ENCODE peak calls at places on chromosome 21, in five cellular contexts. One of them, this sample, is unnamed.

GRCh38 chr21:41043008-41043407 is 125.0 kb upstream of the BACE2 start:
- DNase-seq in mesendoderm: peak; percentile 23
- DNase-seq in AG04450: no peak
- DNase-seq in colonic mucosa: no peak
- DNase-seq in fibroblast of the aortic adventitia: no peak
- DNase-seq in this sample: no peak

GRCh38 chr21:17903929-17904639 is 84.9 kb upstream of the C21orf91 start:
- DNase-seq in mesendoderm: no peak
- DNase-seq in AG04450: no peak
- DNase-seq in colonic mucosa: no peak
- DNase-seq in fibroblast of the aortic adventitia: peak; percentile 37
- DNase-seq in this sample: no peak

GRCh38 chr21:29326914-29327554 is 28.3 kb downstream of the BACH1 start:
- DNase-seq in mesendoderm: no peak
- DNase-seq in AG04450: no peak
- DNase-seq in colonic mucosa: no peak
- DNase-seq in fibroblast of the aortic adventitia: no peak
- DNase-seq in this sample: no peak

GRCh38 chr21:18477059-18477458 is 73.5 kb upstream of the TMPRSS15 start:
- DNase-seq in mesendoderm: no peak
- DNase-seq in AG04450: no peak
- DNase-seq in colonic mucosa: no peak
- DNase-seq in fibroblast of the aortic adventitia: no peak
- DNase-seq in this sample: no peak

GRCh38 chr21:41973861-41974751 is 20.3 kb upstream of the C2CD2 start:
- DNase-seq in mesendoderm: peak; percentile 85
- DNase-seq in AG04450: no peak
- DNase-seq in colonic mucosa: peak; percentile 26
- DNase-seq in fibroblast of the aortic adventitia: no peak
- DNase-seq in this sample: no peak

GRCh38 chr21:17590443-17590842 is 22.3 kb downstream of the BTG3 start:
- DNase-seq in mesendoderm: no peak
- DNase-seq in AG04450: no peak
- DNase-seq in colonic mucosa: no peak
- DNase-seq in fibroblast of the aortic adventitia: peak; percentile 78
- DNase-seq in this sample: no peak

GRCh38 chr21:25582164-25582563 is 25.1 kb downstream of the MRPL39 start:
- DNase-seq in mesendoderm: no peak
- DNase-seq in AG04450: no peak
- DNase-seq in colonic mucosa: no peak
- DNase-seq in fibroblast of the aortic adventitia: no peak
- DNase-seq in this sample: no peak

GRCh38 chr21:39048574-39048973 is 134.7 kb downstream of the PSMG1 start:
- DNase-seq in mesendoderm: no peak
- DNase-seq in AG04450: no peak
- DNase-seq in colonic mucosa: no peak
- DNase-seq in fibroblast of the aortic adventitia: peak; percentile 58
- DNase-seq in this sample: no peak

GRCh38 chr21:38839683-38840286 is 34.1 kb downstream of the ETS2 start:
- DNase-seq in mesendoderm: no peak
- DNase-seq in AG04450: peak; percentile 72
- DNase-seq in colonic mucosa: peak; percentile 12
- DNase-seq in fibroblast of the aortic adventitia: peak; percentile 91
- DNase-seq in this sample: peak; percentile 36

GRCh38 chr21:32261929-32262328 is 16.9 kb downstream of the MIS18A start:
- DNase-seq in mesendoderm: no peak
- DNase-seq in AG04450: no peak
- DNase-seq in colonic mucosa: no peak
- DNase-seq in fibroblast of the aortic adventitia: no peak
- DNase-seq in this sample: no peak
- H3K4me3 ChIP-seq in mesendoderm: no peak overlapping the region
- H3K4me3 ChIP-seq in AG04450: no peak overlapping the region
- H3K4me3 ChIP-seq in colonic mucosa: no peak overlapping the region
- H3K4me3 ChIP-seq in fibroblast of the aortic adventitia: no peak overlapping the region
- H3K4me3 ChIP-seq in this sample: no peak overlapping the region

GRCh38 chr21:26837539-26837938 is 7.7 kb downstream of the ADAMTS1 start:
- DNase-seq in mesendoderm: peak; percentile 43
- DNase-seq in AG04450: no peak
- DNase-seq in colonic mucosa: no peak
- DNase-seq in fibroblast of the aortic adventitia: peak; percentile 11
- DNase-seq in this sample: no peak
- H3K4me3 ChIP-seq in mesendoderm: no peak overlapping the region
- H3K4me3 ChIP-seq in AG04450: no peak overlapping the region
- H3K4me3 ChIP-seq in colonic mucosa: no peak overlapping the region
- H3K4me3 ChIP-seq in fibroblast of the aortic adventitia: peak overlapping the region; percentile 36
- H3K4me3 ChIP-seq in this sample: no peak overlapping the region

GRCh38 chr21:45892156-45892919 is 89.2 kb upstream of the COL6A1 start:
- DNase-seq in mesendoderm: no peak
- DNase-seq in AG04450: no peak
- DNase-seq in colonic mucosa: peak; percentile 31
- DNase-seq in fibroblast of the aortic adventitia: no peak
- DNase-seq in this sample: no peak
- H3K4me3 ChIP-seq in mesendoderm: no peak overlapping the region
- H3K4me3 ChIP-seq in AG04450: no peak overlapping the region
- H3K4me3 ChIP-seq in colonic mucosa: no peak overlapping the region
- H3K4me3 ChIP-seq in fibroblast of the aortic adventitia: no peak overlapping the region
- H3K4me3 ChIP-seq in this sample: no peak overlapping the region

GRCh38 chr21:33236799-33237198 is 7.1 kb downstream of the IFNAR2 start:
- DNase-seq in mesendoderm: no peak
- DNase-seq in AG04450: no peak
- DNase-seq in colonic mucosa: no peak
- DNase-seq in fibroblast of the aortic adventitia: peak; percentile 11
- DNase-seq in this sample: no peak
- H3K4me3 ChIP-seq in mesendoderm: no peak overlapping the region
- H3K4me3 ChIP-seq in AG04450: no peak overlapping the region
- H3K4me3 ChIP-seq in colonic mucosa: no peak overlapping the region
- H3K4me3 ChIP-seq in fibroblast of the aortic adventitia: no peak overlapping the region
- H3K4me3 ChIP-seq in this sample: no peak overlapping the region

GRCh38 chr21:43812957-43813730 is 23.8 kb downstream of the RRP1 start:
- DNase-seq in mesendoderm: no peak
- DNase-seq in AG04450: no peak
- DNase-seq in colonic mucosa: no peak
- DNase-seq in fibroblast of the aortic adventitia: no peak
- DNase-seq in this sample: no peak

GRCh38 chr21:43810505-43811261 is 21.3 kb downstream of the RRP1 start:
- DNase-seq in mesendoderm: peak; percentile 82
- DNase-seq in AG04450: no peak
- DNase-seq in colonic mucosa: peak; percentile 96
- DNase-seq in fibroblast of the aortic adventitia: peak; percentile 62
- DNase-seq in this sample: peak; percentile 21

GRCh38 chr21:43809853-43810504 is 20.6 kb downstream of the RRP1 start:
- DNase-seq in mesendoderm: no peak
- DNase-seq in AG04450: no peak
- DNase-seq in colonic mucosa: no peak
- DNase-seq in fibroblast of the aortic adventitia: no peak
- DNase-seq in this sample: no peak

GRCh38 chr21:43812139-43812821 is 22.9 kb downstream of the RRP1 start:
- DNase-seq in mesendoderm: no peak
- DNase-seq in AG04450: no peak
- DNase-seq in colonic mucosa: no peak
- DNase-seq in fibroblast of the aortic adventitia: peak; percentile 7
- DNase-seq in this sample: no peak

GRCh38 chr21:43811262-43812105 is 22.1 kb downstream of the RRP1 start:
- DNase-seq in mesendoderm: no peak
- DNase-seq in AG04450: no peak
- DNase-seq in colonic mucosa: no peak
- DNase-seq in fibroblast of the aortic adventitia: no peak
- DNase-seq in this sample: no peak
- H3K4me3 ChIP-seq in mesendoderm: no peak overlapping the region
- H3K4me3 ChIP-seq in AG04450: no peak overlapping the region
- H3K4me3 ChIP-seq in colonic mucosa: peak overlapping the region; percentile 15
- H3K4me3 ChIP-seq in fibroblast of the aortic adventitia: no peak overlapping the region
- H3K4me3 ChIP-seq in this sample: no peak overlapping the region

GRCh38 chr21:34846601-34847112 is 177.9 kb downstream of the CLIC6 start:
- DNase-seq in mesendoderm: peak; percentile 67
- DNase-seq in AG04450: peak; percentile 61
- DNase-seq in colonic mucosa: peak; percentile 50
- DNase-seq in fibroblast of the aortic adventitia: peak; percentile 49
- DNase-seq in this sample: peak; percentile 71

GRCh38 chr21:34846214-34846575 is 177.4 kb downstream of the CLIC6 start:
- DNase-seq in mesendoderm: no peak
- DNase-seq in AG04450: no peak
- DNase-seq in colonic mucosa: no peak
- DNase-seq in fibroblast of the aortic adventitia: no peak
- DNase-seq in this sample: no peak

GRCh38 chr21:34844924-34845238 is 176.1 kb downstream of the CLIC6 start:
- DNase-seq in mesendoderm: no peak
- DNase-seq in AG04450: no peak
- DNase-seq in colonic mucosa: no peak
- DNase-seq in fibroblast of the aortic adventitia: no peak
- DNase-seq in this sample: no peak

GRCh38 chr21:34844033-34844923 is 175.5 kb downstream of the CLIC6 start:
- DNase-seq in mesendoderm: no peak
- DNase-seq in AG04450: no peak
- DNase-seq in colonic mucosa: no peak
- DNase-seq in fibroblast of the aortic adventitia: peak; percentile 33
- DNase-seq in this sample: no peak

DNA sequence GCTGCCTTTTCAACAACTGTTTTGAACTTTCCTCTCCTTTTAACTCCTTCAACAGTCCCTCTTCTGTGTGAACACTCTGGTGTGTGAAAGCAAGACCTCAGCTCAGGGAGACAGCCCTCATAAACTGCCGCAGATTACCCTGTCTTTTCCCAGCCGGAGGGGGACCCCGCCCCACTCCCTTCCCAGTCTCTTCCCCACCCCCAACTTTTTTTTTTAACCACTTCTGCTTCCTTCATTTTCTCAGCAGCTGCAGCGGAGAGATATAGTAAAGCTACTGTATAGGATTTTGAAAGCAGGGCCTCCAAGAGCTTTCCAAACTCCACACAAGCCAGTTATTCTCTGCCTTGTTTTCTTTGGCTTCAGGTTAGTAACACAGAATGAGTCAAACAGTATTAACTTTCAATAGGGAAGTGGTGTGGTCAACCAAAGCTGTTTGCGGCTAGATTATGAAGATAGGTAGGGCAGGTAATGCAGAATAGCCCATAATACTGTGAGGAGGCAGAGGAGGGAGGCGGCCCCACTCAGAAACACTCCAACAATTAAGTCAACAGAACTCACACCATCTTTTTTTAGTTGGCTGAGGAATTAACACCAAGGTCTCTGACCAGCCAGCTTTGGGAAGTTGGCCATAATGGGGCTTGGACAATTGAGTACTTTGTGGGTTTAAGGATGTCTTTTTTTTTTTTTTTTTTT is 176.9 kb downstream of the CLIC6 start:
- DNase-seq in mesendoderm: no peak
- DNase-seq in AG04450: peak; percentile 51
- DNase-seq in colonic mucosa: peak; percentile 65
- DNase-seq in fibroblast of the aortic adventitia: peak; percentile 87
- DNase-seq in this sample: no peak
- H3K4me3 ChIP-seq in mesendoderm: no peak overlapping the region
- H3K4me3 ChIP-seq in AG04450: no peak overlapping the region
- H3K4me3 ChIP-seq in colonic mucosa: no peak overlapping the region
- H3K4me3 ChIP-seq in fibroblast of the aortic adventitia: no peak overlapping the region
- H3K4me3 ChIP-seq in this sample: no peak overlapping the region

GRCh38 chr21:35359076-35359475 is 310.0 kb upstream of the RUNX1 start:
- DNase-seq in mesendoderm: no peak
- DNase-seq in AG04450: no peak
- DNase-seq in colonic mucosa: no peak
- DNase-seq in fibroblast of the aortic adventitia: no peak
- DNase-seq in this sample: no peak

GRCh38 chr21:35358008-35358407 is 308.9 kb upstream of the RUNX1 start:
- DNase-seq in mesendoderm: no peak
- DNase-seq in AG04450: no peak
- DNase-seq in colonic mucosa: no peak
- DNase-seq in fibroblast of the aortic adventitia: no peak
- DNase-seq in this sample: no peak

GRCh38 chr21:35354078-35354477 is 305.0 kb upstream of the RUNX1 start:
- DNase-seq in mesendoderm: no peak
- DNase-seq in AG04450: no peak
- DNase-seq in colonic mucosa: no peak
- DNase-seq in fibroblast of the aortic adventitia: no peak
- DNase-seq in this sample: no peak

GRCh38 chr21:35360870-35361570 is 311.9 kb upstream of the RUNX1 start:
- DNase-seq in mesendoderm: no peak
- DNase-seq in AG04450: no peak
- DNase-seq in colonic mucosa: no peak
- DNase-seq in fibroblast of the aortic adventitia: no peak
- DNase-seq in this sample: no peak

GRCh38 chr21:35357041-35357780 is 308.1 kb upstream of the RUNX1 start:
- DNase-seq in mesendoderm: no peak
- DNase-seq in AG04450: no peak
- DNase-seq in colonic mucosa: no peak
- DNase-seq in fibroblast of the aortic adventitia: no peak
- DNase-seq in this sample: no peak
- H3K4me3 ChIP-seq in mesendoderm: no peak overlapping the region
- H3K4me3 ChIP-seq in AG04450: no peak overlapping the region
- H3K4me3 ChIP-seq in colonic mucosa: no peak overlapping the region
- H3K4me3 ChIP-seq in fibroblast of the aortic adventitia: no peak overlapping the region
- H3K4me3 ChIP-seq in this sample: no peak overlapping the region

GRCh38 chr21:45980697-45981096 is 873 bp upstream of the COL6A1 start:
- DNase-seq in mesendoderm: no peak
- DNase-seq in AG04450: no peak
- DNase-seq in colonic mucosa: no peak
- DNase-seq in fibroblast of the aortic adventitia: no peak
- DNase-seq in this sample: no peak
- H3K4me3 ChIP-seq in mesendoderm: no peak overlapping the region
- H3K4me3 ChIP-seq in AG04450: peak overlapping the region; percentile 63
- H3K4me3 ChIP-seq in colonic mucosa: no peak overlapping the region
- H3K4me3 ChIP-seq in fibroblast of the aortic adventitia: peak overlapping the region; percentile 60
- H3K4me3 ChIP-seq in this sample: peak overlapping the region; percentile 60

This sample was measured in HFF-Myc.